ENCODE peak calls at places on chromosomes 1 and 21, in seven cellular contexts. C is BE2C, S is IMR-90, G is DND-41, N is K562, I is Peyer's patch, Q is heart right ventricle. M is an unnamed sample. For H3K4me1, the result is how much of the 10 kb centered on the place peaks cover.

GRCh38 chr1:92502247-92502646 is 15.5 kb upstream of the GFI1 start:
- DNase-seq in G (no peak), S (peak), N (no peak), C (no peak), I (no peak), Q (no peak), M (no peak)

GRCh38 chr1:181251713-181252075 is 163.2 kb downstream of the IER5 start:
- DNase-seq in C (no peak), G (no peak), S (no peak), Q (no peak), N (no peak), I (no peak), M (no peak)

GRCh38 chr1:219751870-219752269 is 139.0 kb upstream of the ZC3H11B start:
- DNase-seq in S (no peak), I (no peak), C (no peak), G (no peak), Q (peak), N (no peak), M (no peak)

GRCh38 chr1:231414260-231415016 is 7.6 kb downstream of the EGLN1 start:
- DNase-seq in I (no peak), N (no peak), Q (no peak), C (no peak), S (no peak), G (no peak), M (peak)

GRCh38 chr21:43880111-43880985 is 15.3 kb downstream of the AGPAT3 start:
- DNase-seq in Q (no peak), S (peak), N (no peak), I (peak), G (no peak), C (no peak), M (peak)

GRCh38 chr1:15287591-15287990 is 40.6 kb downstream of the FHAD1 start:
- DNase-seq in I (no peak), G (no peak), S (no peak), Q (no peak), C (no peak), N (no peak), M (no peak)

GRCh38 chr21:28729887-28730286 is 262.8 kb downstream of the LTN1 start:
- DNase-seq in G (no peak), S (no peak), N (no peak), C (no peak), Q (no peak), I (no peak), M (no peak)

GRCh38 chr1:179425186-179425585 is 59.4 kb downstream of the AXDND1 start:
- DNase-seq in N (no peak), C (no peak), I (no peak), Q (no peak), G (no peak), S (no peak), M (no peak)

GRCh38 chr1:181033128-181033798 is 520 bp upstream of the MR1 start:
- DNase-seq in S (peak), C (no peak), I (peak), Q (peak), N (peak), G (peak), M (peak)

GRCh38 chr1:170929835-170930554 is 5.3 kb upstream of the MROH9 start:
- DNase-seq in N (peak), Q (peak), S (peak), I (no peak), C (peak), G (peak), M (no peak)

GRCh38 chr21:27173052-27173451 is 206.2 kb upstream of the ADAMTS5 start:
- DNase-seq in G (no peak), N (no peak), Q (no peak), S (no peak), I (no peak), C (no peak), M (no peak)

DNA sequence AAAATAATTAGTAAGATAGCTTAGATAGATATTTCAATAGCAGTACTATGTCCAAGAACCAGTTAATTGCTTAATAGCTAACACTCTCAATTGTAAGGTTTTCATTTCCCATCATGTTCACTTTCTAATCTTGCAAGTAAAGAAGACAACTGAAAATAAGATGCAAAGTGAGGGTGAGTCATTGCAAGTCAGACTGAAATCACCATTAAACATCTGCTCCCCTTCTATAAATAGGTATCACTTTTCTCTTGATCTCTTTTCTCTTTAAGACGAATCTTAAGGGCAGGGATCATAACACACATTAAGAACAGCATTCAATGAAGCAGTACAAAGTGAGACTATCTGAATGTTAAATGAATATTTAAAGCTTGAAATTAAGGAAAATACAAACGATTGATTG is 40.4 kb downstream of the UBR4 start:
- DNase-seq in I (no peak), C (no peak), S (peak), Q (no peak), G (no peak), N (peak), M (no peak)
- TF ChIP-seq CTCF in I (no peak), C (no peak), S (no peak), Q (no peak), G (no peak), N (no peak), M (no peak)

GRCh38 chr21:41508415-41509205 is 652 bp upstream of the TMPRSS2 start:
- DNase-seq in G (no peak), C (no peak), N (no peak), S (no peak), I (peak), Q (no peak), M (no peak)

GRCh38 chr21:41509206-41509496 is 1.2 kb upstream of the TMPRSS2 start:
- DNase-seq in N (no peak), S (no peak), I (no peak), C (no peak), Q (no peak), G (no peak), M (no peak)

GRCh38 chr21:41507521-41508414 is at the start of gene TMPRSS2:
- DNase-seq in I (peak), Q (no peak), G (no peak), N (no peak), S (no peak), C (no peak), M (no peak)

GRCh38 chr21:41506005-41506404 is 2.0 kb downstream of the TMPRSS2 start:
- DNase-seq in I (no peak), C (no peak), N (no peak), S (no peak), Q (no peak), G (no peak), M (no peak)

DNA sequence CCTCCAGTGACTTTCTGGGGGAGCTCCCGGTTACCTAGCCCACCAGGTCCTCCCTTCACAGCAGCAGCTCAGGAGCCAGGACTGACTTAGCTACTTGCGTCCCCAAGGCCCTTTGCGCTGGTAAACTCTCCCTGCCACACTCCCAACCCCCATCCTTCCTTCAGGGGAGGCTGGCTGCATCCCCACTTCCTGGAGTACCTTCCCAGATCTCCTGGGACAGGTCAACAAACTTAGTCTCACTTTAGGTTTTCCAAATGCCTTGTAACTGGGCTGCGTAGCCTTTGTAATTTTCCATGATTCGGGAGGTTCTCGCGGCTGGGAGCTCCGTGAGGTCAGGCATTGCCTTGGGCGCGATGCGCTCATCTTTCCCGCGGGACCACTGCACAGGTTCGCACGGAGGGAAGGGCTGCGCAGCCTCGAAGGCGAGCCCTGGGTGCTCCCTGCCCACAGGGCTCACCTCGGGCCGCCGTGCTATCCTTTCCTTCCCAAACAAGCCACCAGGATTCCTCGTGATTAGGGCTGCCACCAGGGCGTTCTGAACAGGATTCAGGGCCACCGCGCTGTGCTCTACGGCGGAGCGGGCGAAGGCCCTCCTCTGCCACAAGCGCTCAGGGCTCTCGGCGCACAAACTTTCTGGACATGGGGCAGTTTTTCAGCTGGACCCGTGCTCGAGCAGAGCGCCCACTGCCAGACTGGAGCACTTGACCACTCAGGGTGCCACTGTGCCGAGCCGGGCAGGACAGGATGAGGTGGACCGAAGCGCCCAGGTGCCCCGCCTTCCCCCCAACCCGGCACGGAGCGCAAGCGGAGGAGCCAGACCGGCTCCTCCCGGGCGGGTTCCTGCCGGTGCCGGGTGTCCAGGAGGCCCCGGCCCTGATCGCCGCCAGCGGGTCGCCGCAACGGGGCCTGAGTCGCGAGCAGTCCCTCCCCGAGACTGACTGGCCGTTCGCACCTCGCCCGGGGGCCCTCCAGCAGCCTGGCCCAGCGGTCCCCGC is 1.1 kb downstream of the TMPRSS2 start:
- DNase-seq in S (no peak), G (no peak), I (no peak), N (no peak), C (no peak), Q (no peak), M (no peak)
- H3K4me1 ChIP-seq in S (under half), G (under half), I (under half), N (under half), C (under half), Q (under half), M (under half)

GRCh38 chr1:173714759-173715537 is at the start of gene KLHL20:
- DNase-seq in I (peak), C (peak), N (peak), Q (peak), G (peak), S (peak), M (peak)
- TF ChIP-seq CTCF in I (peak), C (no peak), N (no peak), Q (no peak), G (peak), S (peak), M (no peak)

GRCh38 chr1:43572551-43572950 is 41.9 kb downstream of the PTPRF start:
- DNase-seq in S (no peak), I (no peak), G (no peak), Q (no peak), C (no peak), N (no peak), M (no peak)

GRCh38 chr1:43570307-43570706 is 39.6 kb downstream of the PTPRF start:
- DNase-seq in C (no peak), N (no peak), S (no peak), Q (no peak), I (no peak), G (no peak), M (no peak)

GRCh38 chr1:43572084-43572483 is 41.4 kb downstream of the PTPRF start:
- DNase-seq in S (no peak), I (no peak), N (no peak), G (no peak), Q (no peak), C (no peak), M (no peak)

GRCh38 chr1:43569175-43569574 is 38.5 kb downstream of the PTPRF start:
- DNase-seq in S (no peak), I (no peak), G (no peak), Q (no peak), N (no peak), C (no peak), M (no peak)

GRCh38 chr1:43570784-43571183 is 40.1 kb downstream of the PTPRF start:
- DNase-seq in G (no peak), I (no peak), N (no peak), S (no peak), Q (no peak), C (no peak), M (no peak)
- H3K4me1 ChIP-seq in G (under half), I (under half), N (under half), S (under half), Q (under half), C (under half), M (under half)